ENCODE peak calls at places on chromosomes 6 and 20, in ten cellular contexts. One of them, this sample, is unnamed. For H3K9me3 and H3K4me1, the result is how much of the 10 kb centered on the place peaks cover.

GRCh38 chr6:128208078-128208477 is 307.2 kb upstream of the THEMIS start:
- DNase-seq in sigmoid colon: no peak
- DNase-seq in endodermal cell: no peak
- DNase-seq in Panc1: no peak
- DNase-seq in mammary epithelial cell: peak
- DNase-seq in NT2/D1: no peak
- DNase-seq in SJSA1: no peak
- DNase-seq in suprapubic skin: no peak
- DNase-seq in HCT116: no peak
- DNase-seq in fibroblast of lung: peak
- DNase-seq in this sample: no peak

GRCh38 chr6:20575691-20576451 is 41.6 kb downstream of the CDKAL1 start:
- DNase-seq in suprapubic skin: no peak
- DNase-seq in SJSA1: no peak
- DNase-seq in fibroblast of lung: no peak
- DNase-seq in HCT116: no peak
- DNase-seq in Panc1: no peak
- DNase-seq in mammary epithelial cell: no peak
- DNase-seq in endodermal cell: no peak
- DNase-seq in sigmoid colon: no peak
- DNase-seq in NT2/D1: no peak
- DNase-seq in this sample: no peak

GRCh38 chr6:69942485-69942884 is 76.1 kb downstream of the COL19A1 start:
- DNase-seq in mammary epithelial cell: no peak
- DNase-seq in Panc1: no peak
- DNase-seq in NT2/D1: no peak
- DNase-seq in endodermal cell: no peak
- DNase-seq in HCT116: no peak
- DNase-seq in fibroblast of lung: no peak
- DNase-seq in sigmoid colon: no peak
- DNase-seq in SJSA1: no peak
- DNase-seq in suprapubic skin: no peak
- DNase-seq in this sample: no peak

GRCh38 chr6:157548635-157549467 is 167.9 kb downstream of the ZDHHC14 start:
- DNase-seq in sigmoid colon: no peak
- DNase-seq in Panc1: no peak
- DNase-seq in endodermal cell: peak
- DNase-seq in SJSA1: peak
- DNase-seq in fibroblast of lung: no peak
- DNase-seq in NT2/D1: no peak
- DNase-seq in HCT116: no peak
- DNase-seq in mammary epithelial cell: no peak
- DNase-seq in suprapubic skin: no peak
- DNase-seq in this sample: no peak

GRCh38 chr6:152124432-152125074 is 317.1 kb downstream of the ESR1 start:
- DNase-seq in suprapubic skin: no peak
- DNase-seq in NT2/D1: no peak
- DNase-seq in sigmoid colon: no peak
- DNase-seq in SJSA1: no peak
- DNase-seq in endodermal cell: no peak
- DNase-seq in mammary epithelial cell: peak
- DNase-seq in HCT116: peak
- DNase-seq in fibroblast of lung: peak
- DNase-seq in Panc1: peak
- DNase-seq in this sample: peak

GRCh38 chr6:3356056-3356823 is 97.5 kb downstream of the PSMG4 start:
- DNase-seq in HCT116: peak
- DNase-seq in Panc1: peak
- DNase-seq in SJSA1: peak
- DNase-seq in endodermal cell: peak
- DNase-seq in mammary epithelial cell: no peak
- DNase-seq in suprapubic skin: peak
- DNase-seq in sigmoid colon: peak
- DNase-seq in fibroblast of lung: peak
- DNase-seq in NT2/D1: no peak
- DNase-seq in this sample: peak

GRCh38 chr6:44224154-44224977 is 971 bp downstream of the SLC29A1 start:
- DNase-seq in HCT116: no peak
- DNase-seq in NT2/D1: no peak
- DNase-seq in endodermal cell: no peak
- DNase-seq in suprapubic skin: no peak
- DNase-seq in SJSA1: no peak
- DNase-seq in mammary epithelial cell: peak
- DNase-seq in fibroblast of lung: peak
- DNase-seq in sigmoid colon: peak
- DNase-seq in Panc1: no peak
- DNase-seq in this sample: no peak

GRCh38 chr20:44153636-44154043 is 33.3 kb downstream of the JPH2 start:
- DNase-seq in Panc1: no peak
- DNase-seq in fibroblast of lung: peak
- DNase-seq in NT2/D1: no peak
- DNase-seq in SJSA1: no peak
- DNase-seq in mammary epithelial cell: peak
- DNase-seq in endodermal cell: no peak
- DNase-seq in HCT116: no peak
- DNase-seq in suprapubic skin: no peak
- DNase-seq in sigmoid colon: peak
- DNase-seq in this sample: no peak

GRCh38 chr6:13226071-13226470 is 102.3 kb downstream of the TBC1D7 start:
- DNase-seq in fibroblast of lung: no peak
- DNase-seq in SJSA1: no peak
- DNase-seq in endodermal cell: no peak
- DNase-seq in sigmoid colon: no peak
- DNase-seq in HCT116: no peak
- DNase-seq in mammary epithelial cell: no peak
- DNase-seq in NT2/D1: no peak
- DNase-seq in Panc1: no peak
- DNase-seq in suprapubic skin: no peak
- DNase-seq in this sample: no peak

GRCh38 chr20:61426361-61426760 is 174.3 kb downstream of the CDH4 start:
- DNase-seq in suprapubic skin: no peak
- DNase-seq in NT2/D1: no peak
- DNase-seq in HCT116: no peak
- DNase-seq in endodermal cell: no peak
- DNase-seq in SJSA1: no peak
- DNase-seq in fibroblast of lung: peak
- DNase-seq in Panc1: no peak
- DNase-seq in mammary epithelial cell: no peak
- DNase-seq in sigmoid colon: no peak
- DNase-seq in this sample: no peak

GRCh38 chr6:118708055-118708454 is 56.7 kb upstream of the CEP85L start:
- DNase-seq in SJSA1: no peak
- DNase-seq in NT2/D1: no peak
- DNase-seq in HCT116: no peak
- DNase-seq in sigmoid colon: no peak
- DNase-seq in mammary epithelial cell: no peak
- DNase-seq in endodermal cell: no peak
- DNase-seq in fibroblast of lung: peak
- DNase-seq in suprapubic skin: no peak
- DNase-seq in Panc1: no peak
- DNase-seq in this sample: no peak

GRCh38 chr6:107823047-107823557 is 1.0 kb downstream of the SCML4 start:
- DNase-seq in NT2/D1: no peak
- DNase-seq in suprapubic skin: no peak
- DNase-seq in endodermal cell: no peak
- DNase-seq in sigmoid colon: no peak
- DNase-seq in mammary epithelial cell: no peak
- DNase-seq in fibroblast of lung: no peak
- DNase-seq in Panc1: no peak
- DNase-seq in HCT116: no peak
- DNase-seq in SJSA1: no peak
- DNase-seq in this sample: no peak

GRCh38 chr20:57601737-57602136 is 18.5 kb downstream of the ZBP1 start:
- DNase-seq in mammary epithelial cell: no peak
- DNase-seq in Panc1: no peak
- DNase-seq in sigmoid colon: no peak
- DNase-seq in SJSA1: no peak
- DNase-seq in fibroblast of lung: no peak
- DNase-seq in endodermal cell: no peak
- DNase-seq in suprapubic skin: no peak
- DNase-seq in NT2/D1: no peak
- DNase-seq in HCT116: no peak
- DNase-seq in this sample: no peak

GRCh38 chr6:154161689-154162088 is 122.6 kb downstream of the OPRM1 start:
- DNase-seq in NT2/D1: no peak
- DNase-seq in endodermal cell: no peak
- DNase-seq in fibroblast of lung: no peak
- DNase-seq in mammary epithelial cell: no peak
- DNase-seq in HCT116: no peak
- DNase-seq in SJSA1: no peak
- DNase-seq in suprapubic skin: no peak
- DNase-seq in Panc1: no peak
- DNase-seq in sigmoid colon: no peak
- DNase-seq in this sample: no peak

GRCh38 chr20:46523696-46524328 is 10.5 kb upstream of the ZNF334 start:
- DNase-seq in suprapubic skin: no peak
- DNase-seq in NT2/D1: peak
- DNase-seq in HCT116: no peak
- DNase-seq in Panc1: no peak
- DNase-seq in sigmoid colon: no peak
- DNase-seq in endodermal cell: peak
- DNase-seq in fibroblast of lung: peak
- DNase-seq in mammary epithelial cell: peak
- DNase-seq in SJSA1: no peak
- DNase-seq in this sample: no peak

GRCh38 chr20:20231528-20232298 is 136.2 kb upstream of the INSM1 start:
- DNase-seq in endodermal cell: no peak
- DNase-seq in SJSA1: no peak
- DNase-seq in sigmoid colon: no peak
- DNase-seq in NT2/D1: no peak
- DNase-seq in suprapubic skin: no peak
- DNase-seq in HCT116: no peak
- DNase-seq in Panc1: no peak
- DNase-seq in fibroblast of lung: no peak
- DNase-seq in mammary epithelial cell: no peak
- DNase-seq in this sample: no peak
- H3K4me3 ChIP-seq in endodermal cell: no peak
- H3K4me3 ChIP-seq in SJSA1: no peak
- H3K4me3 ChIP-seq in sigmoid colon: no peak
- H3K4me3 ChIP-seq in NT2/D1: no peak
- H3K4me3 ChIP-seq in suprapubic skin: no peak
- H3K4me3 ChIP-seq in HCT116: no peak
- H3K4me3 ChIP-seq in Panc1: no peak
- H3K4me3 ChIP-seq in fibroblast of lung: no peak
- H3K4me3 ChIP-seq in mammary epithelial cell: no peak
- H3K4me3 ChIP-seq in this sample: no peak

GRCh38 chr20:39630215-39630614 is 668.1 kb downstream of the DHX35 start:
- DNase-seq in sigmoid colon: no peak
- DNase-seq in mammary epithelial cell: no peak
- DNase-seq in endodermal cell: no peak
- DNase-seq in Panc1: no peak
- DNase-seq in SJSA1: no peak
- DNase-seq in HCT116: no peak
- DNase-seq in fibroblast of lung: no peak
- DNase-seq in suprapubic skin: no peak
- DNase-seq in NT2/D1: no peak
- DNase-seq in this sample: no peak

GRCh38 chr20:39627765-39628164 is 665.6 kb downstream of the DHX35 start:
- DNase-seq in HCT116: no peak
- DNase-seq in suprapubic skin: no peak
- DNase-seq in NT2/D1: no peak
- DNase-seq in Panc1: no peak
- DNase-seq in endodermal cell: no peak
- DNase-seq in SJSA1: no peak
- DNase-seq in fibroblast of lung: no peak
- DNase-seq in mammary epithelial cell: no peak
- DNase-seq in sigmoid colon: no peak
- DNase-seq in this sample: no peak

GRCh38 chr20:39623584-39624234 is 661.6 kb downstream of the DHX35 start:
- DNase-seq in SJSA1: no peak
- DNase-seq in Panc1: no peak
- DNase-seq in suprapubic skin: no peak
- DNase-seq in endodermal cell: no peak
- DNase-seq in sigmoid colon: no peak
- DNase-seq in fibroblast of lung: peak
- DNase-seq in HCT116: no peak
- DNase-seq in mammary epithelial cell: peak
- DNase-seq in NT2/D1: peak
- DNase-seq in this sample: no peak

GRCh38 chr20:39619386-39619785 is 657.2 kb downstream of the DHX35 start:
- DNase-seq in mammary epithelial cell: no peak
- DNase-seq in Panc1: no peak
- DNase-seq in SJSA1: no peak
- DNase-seq in fibroblast of lung: no peak
- DNase-seq in NT2/D1: no peak
- DNase-seq in HCT116: no peak
- DNase-seq in suprapubic skin: no peak
- DNase-seq in endodermal cell: no peak
- DNase-seq in sigmoid colon: no peak
- DNase-seq in this sample: no peak

GRCh38 chr20:39624316-39624715 is 662.2 kb downstream of the DHX35 start:
- DNase-seq in NT2/D1: no peak
- DNase-seq in HCT116: no peak
- DNase-seq in suprapubic skin: no peak
- DNase-seq in Panc1: no peak
- DNase-seq in endodermal cell: no peak
- DNase-seq in mammary epithelial cell: no peak
- DNase-seq in sigmoid colon: no peak
- DNase-seq in SJSA1: no peak
- DNase-seq in fibroblast of lung: no peak
- DNase-seq in this sample: no peak
- H3K9me3 ChIP-seq in NT2/D1: under half
- H3K9me3 ChIP-seq in HCT116: under half
- H3K9me3 ChIP-seq in suprapubic skin: under half
- H3K9me3 ChIP-seq in Panc1: under half
- H3K9me3 ChIP-seq in endodermal cell: under half
- H3K9me3 ChIP-seq in mammary epithelial cell: under half
- H3K9me3 ChIP-seq in sigmoid colon: under half
- H3K9me3 ChIP-seq in SJSA1: under half
- H3K9me3 ChIP-seq in fibroblast of lung: under half
- H3K9me3 ChIP-seq in this sample: under half

DNA sequence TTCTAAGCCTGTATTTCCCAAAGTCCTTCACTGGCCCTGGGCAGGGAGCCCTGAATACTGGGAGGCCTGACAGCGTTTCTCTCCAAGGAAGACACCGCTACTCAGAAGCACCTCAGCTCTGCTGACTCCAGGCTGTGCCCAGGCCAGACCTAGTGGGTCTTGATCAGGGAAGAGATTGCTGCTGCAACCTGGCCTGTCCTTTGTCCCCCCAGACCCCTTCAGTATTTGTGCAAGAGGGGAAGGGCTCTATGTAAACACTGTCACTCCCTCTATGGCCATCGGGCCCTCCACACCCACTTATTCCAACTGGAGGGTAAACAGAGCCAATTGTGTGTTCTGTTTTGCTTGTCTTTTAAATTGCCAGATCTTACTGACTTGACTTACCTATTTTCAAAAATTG is 20.6 kb downstream of the PLEKHG1 start:
- DNase-seq in HCT116: no peak
- DNase-seq in mammary epithelial cell: no peak
- DNase-seq in SJSA1: no peak
- DNase-seq in fibroblast of lung: no peak
- DNase-seq in sigmoid colon: no peak
- DNase-seq in endodermal cell: no peak
- DNase-seq in suprapubic skin: no peak
- DNase-seq in Panc1: no peak
- DNase-seq in NT2/D1: no peak
- DNase-seq in this sample: no peak
- H3K4me1 ChIP-seq in HCT116: under half
- H3K4me1 ChIP-seq in mammary epithelial cell: under half
- H3K4me1 ChIP-seq in SJSA1: under half
- H3K4me1 ChIP-seq in fibroblast of lung: under half
- H3K4me1 ChIP-seq in sigmoid colon: under half
- H3K4me1 ChIP-seq in endodermal cell: under half
- H3K4me1 ChIP-seq in suprapubic skin: under half
- H3K4me1 ChIP-seq in Panc1: under half
- H3K4me1 ChIP-seq in NT2/D1: under half
- H3K4me1 ChIP-seq in this sample: under half

GRCh38 chr6:37136821-37137200 is 33.1 kb upstream of the PIM1 start:
- DNase-seq in NT2/D1: no peak
- DNase-seq in SJSA1: no peak
- DNase-seq in endodermal cell: no peak
- DNase-seq in fibroblast of lung: no peak
- DNase-seq in HCT116: no peak
- DNase-seq in mammary epithelial cell: no peak
- DNase-seq in Panc1: no peak
- DNase-seq in suprapubic skin: no peak
- DNase-seq in sigmoid colon: no peak
- DNase-seq in this sample: no peak
- H3K4me3 ChIP-seq in NT2/D1: peak
- H3K4me3 ChIP-seq in SJSA1: peak
- H3K4me3 ChIP-seq in endodermal cell: peak
- H3K4me3 ChIP-seq in fibroblast of lung: no peak
- H3K4me3 ChIP-seq in HCT116: peak
- H3K4me3 ChIP-seq in mammary epithelial cell: no peak
- H3K4me3 ChIP-seq in Panc1: peak
- H3K4me3 ChIP-seq in suprapubic skin: no peak
- H3K4me3 ChIP-seq in sigmoid colon: no peak
- H3K4me3 ChIP-seq in this sample: peak

This sample was measured in iPS DF 6.9.